ENCODE peak calls at places on chromosomes 1 and 21, in ten cellular contexts. O, A, U, G, S, K, H, V, L and W are unnamed samples.

GRCh38 chr1:101122452-101123166 is 97.0 kb upstream of the DPH5 start:
- DNase-seq in O (no peak), S (no peak), V (no peak), G (no peak), U (no peak), K (no peak), A (no peak), H (no peak), L (peak), W (no peak)

GRCh38 chr21:46139686-46140085 is 15.7 kb downstream of the FTCD start:
- DNase-seq in K (no peak), V (no peak), A (no peak), O (no peak), U (no peak), L (no peak), H (no peak), G (no peak), S (no peak), W (no peak)

GRCh38 chr1:234107416-234108021 is 203.0 kb downstream of the SLC35F3 start:
- DNase-seq in S (no peak), K (no peak), L (no peak), H (no peak), V (no peak), A (no peak), G (no peak), U (no peak), O (no peak), W (no peak)

GRCh38 chr1:242002528-242002927 is 3.6 kb upstream of the MAP1LC3C start:
- DNase-seq in S (no peak), L (no peak), G (no peak), U (no peak), V (no peak), K (no peak), H (no peak), O (no peak), A (no peak), W (no peak)

GRCh38 chr1:179817789-179818188 is 59.8 kb downstream of the TOR1AIP2 start:
- DNase-seq in K (peak), G (no peak), H (no peak), S (peak), U (no peak), L (no peak), O (no peak), V (no peak), A (no peak), W (no peak)

GRCh38 chr21:45865106-45865835 is 116.3 kb upstream of the COL6A1 start:
- DNase-seq in V (no peak), K (peak), O (no peak), S (peak), H (no peak), G (no peak), L (no peak), A (no peak), U (no peak), W (no peak)

GRCh38 chr21:18951291-18952038 is 547.9 kb upstream of the TMPRSS15 start:
- DNase-seq in K (no peak), A (peak), H (no peak), O (no peak), G (no peak), L (no peak), V (peak), S (no peak), U (peak), W (peak)

GRCh38 chr1:28258628-28259251 is 578 bp upstream of the SESN2 start:
- DNase-seq in K (no peak), U (peak), H (no peak), L (no peak), A (no peak), S (no peak), V (no peak), G (no peak), O (no peak), W (no peak)

GRCh38 chr1:169427081-169427611 is at the start of gene CCDC181:
- DNase-seq in O (peak), L (peak), A (peak), K (no peak), S (peak), H (no peak), V (peak), U (no peak), G (peak), W (peak)

GRCh38 chr1:64000021-64000420 is 203.4 kb upstream of the UBE2U start:
- DNase-seq in V (peak), G (no peak), S (peak), L (no peak), H (no peak), O (no peak), A (no peak), K (peak), U (no peak), W (no peak)

GRCh38 chr1:54218883-54219687 is 19.1 kb downstream of the MRPL37 start:
- DNase-seq in S (no peak), G (no peak), K (no peak), A (no peak), H (no peak), V (no peak), L (no peak), O (no peak), U (no peak), W (peak)

GRCh38 chr1:45958317-45958716 is 154.9 kb downstream of the MAST2 start:
- DNase-seq in V (no peak), A (no peak), H (no peak), K (no peak), U (no peak), G (no peak), O (no peak), L (no peak), S (no peak), W (no peak)

GRCh38 chr21:43333301-43334062 is 93.4 kb downstream of the SIK1 start:
- DNase-seq in A (peak), G (peak), H (no peak), U (no peak), O (peak), L (no peak), S (peak), K (peak), V (no peak), W (peak)

GRCh38 chr1:243482237-243483022 is 226.6 kb downstream of the SDCCAG8 start:
- DNase-seq in V (peak), U (no peak), G (no peak), O (peak), L (no peak), A (peak), H (no peak), K (no peak), S (peak), W (peak)